ENCODE peak calls at places on chromosomes 1 and 21, in eight cellular contexts. One of them, this sample, is unnamed.

GRCh38 chr1:25661043-25661807 is 44.6 kb downstream of the MAN1C1 start:
- DNase-seq in stimulated activated CD4-positive, alpha-beta T cell treated with anti-CD3 and anti-CD28 coated beads, Interleukin-1b, Interleukin-23, amount 100 ng/mL, for 1 hour: no peak
- DNase-seq in AG09319: no peak
- DNase-seq in body of pancreas: no peak
- DNase-seq in HT1080: no peak
- DNase-seq in GM13977: no peak
- DNase-seq in fibroblast of the aortic adventitia: no peak
- DNase-seq in cerebellar cortex: no peak
- DNase-seq in this sample: no peak

GRCh38 chr1:245256528-245256927 is 101.7 kb downstream of the KIF26B start:
- DNase-seq in GM13977: no peak
- DNase-seq in cerebellar cortex: no peak
- DNase-seq in AG09319: no peak
- DNase-seq in stimulated activated CD4-positive, alpha-beta T cell treated with anti-CD3 and anti-CD28 coated beads, Interleukin-1b, Interleukin-23, amount 100 ng/mL, for 1 hour: no peak
- DNase-seq in fibroblast of the aortic adventitia: no peak
- DNase-seq in body of pancreas: no peak
- DNase-seq in HT1080: no peak
- DNase-seq in this sample: no peak

GRCh38 chr1:50846224-50846839 is 113.7 kb downstream of the FAF1 start:
- DNase-seq in HT1080: no peak
- DNase-seq in cerebellar cortex: no peak
- DNase-seq in fibroblast of the aortic adventitia: no peak
- DNase-seq in AG09319: no peak
- DNase-seq in stimulated activated CD4-positive, alpha-beta T cell treated with anti-CD3 and anti-CD28 coated beads, Interleukin-1b, Interleukin-23, amount 100 ng/mL, for 1 hour: no peak
- DNase-seq in body of pancreas: no peak
- DNase-seq in GM13977: no peak
- DNase-seq in this sample: no peak

GRCh38 chr21:43613755-43614638 is 45.3 kb downstream of the HSF2BP start:
- DNase-seq in GM13977: peak
- DNase-seq in AG09319: no peak
- DNase-seq in HT1080: peak
- DNase-seq in stimulated activated CD4-positive, alpha-beta T cell treated with anti-CD3 and anti-CD28 coated beads, Interleukin-1b, Interleukin-23, amount 100 ng/mL, for 1 hour: no peak
- DNase-seq in body of pancreas: no peak
- DNase-seq in cerebellar cortex: no peak
- DNase-seq in fibroblast of the aortic adventitia: peak
- DNase-seq in this sample: no peak

GRCh38 chr1:226569879-226570547 is 21.4 kb downstream of the STUM start:
- DNase-seq in AG09319: no peak
- DNase-seq in HT1080: peak
- DNase-seq in fibroblast of the aortic adventitia: no peak
- DNase-seq in GM13977: peak
- DNase-seq in cerebellar cortex: no peak
- DNase-seq in body of pancreas: no peak
- DNase-seq in stimulated activated CD4-positive, alpha-beta T cell treated with anti-CD3 and anti-CD28 coated beads, Interleukin-1b, Interleukin-23, amount 100 ng/mL, for 1 hour: no peak
- DNase-seq in this sample: no peak

GRCh38 chr1:231817813-231818212 is 191.2 kb downstream of the DISC1 start:
- DNase-seq in AG09319: no peak
- DNase-seq in fibroblast of the aortic adventitia: no peak
- DNase-seq in stimulated activated CD4-positive, alpha-beta T cell treated with anti-CD3 and anti-CD28 coated beads, Interleukin-1b, Interleukin-23, amount 100 ng/mL, for 1 hour: no peak
- DNase-seq in GM13977: no peak
- DNase-seq in cerebellar cortex: no peak
- DNase-seq in HT1080: peak
- DNase-seq in body of pancreas: no peak
- DNase-seq in this sample: no peak

GRCh38 chr1:47225430-47226100 is 6.5 kb downstream of the TAL1 start:
- DNase-seq in HT1080: no peak
- DNase-seq in fibroblast of the aortic adventitia: no peak
- DNase-seq in cerebellar cortex: no peak
- DNase-seq in stimulated activated CD4-positive, alpha-beta T cell treated with anti-CD3 and anti-CD28 coated beads, Interleukin-1b, Interleukin-23, amount 100 ng/mL, for 1 hour: no peak
- DNase-seq in body of pancreas: no peak
- DNase-seq in GM13977: no peak
- DNase-seq in AG09319: no peak
- DNase-seq in this sample: no peak

GRCh38 chr1:36486436-36487335 is 4.0 kb upstream of the CSF3R start:
- DNase-seq in AG09319: no peak
- DNase-seq in GM13977: no peak
- DNase-seq in body of pancreas: peak
- DNase-seq in stimulated activated CD4-positive, alpha-beta T cell treated with anti-CD3 and anti-CD28 coated beads, Interleukin-1b, Interleukin-23, amount 100 ng/mL, for 1 hour: no peak
- DNase-seq in HT1080: no peak
- DNase-seq in fibroblast of the aortic adventitia: no peak
- DNase-seq in cerebellar cortex: no peak
- DNase-seq in this sample: peak

GRCh38 chr1:106222415-106222814 is 834.1 kb upstream of the PRMT6 start:
- DNase-seq in stimulated activated CD4-positive, alpha-beta T cell treated with anti-CD3 and anti-CD28 coated beads, Interleukin-1b, Interleukin-23, amount 100 ng/mL, for 1 hour: no peak
- DNase-seq in GM13977: no peak
- DNase-seq in fibroblast of the aortic adventitia: no peak
- DNase-seq in AG09319: no peak
- DNase-seq in body of pancreas: no peak
- DNase-seq in cerebellar cortex: no peak
- DNase-seq in HT1080: peak
- DNase-seq in this sample: no peak

GRCh38 chr1:21911205-21912001 is 25.7 kb downstream of the HSPG2 start:
- DNase-seq in cerebellar cortex: no peak
- DNase-seq in GM13977: no peak
- DNase-seq in body of pancreas: no peak
- DNase-seq in fibroblast of the aortic adventitia: peak
- DNase-seq in stimulated activated CD4-positive, alpha-beta T cell treated with anti-CD3 and anti-CD28 coated beads, Interleukin-1b, Interleukin-23, amount 100 ng/mL, for 1 hour: no peak
- DNase-seq in HT1080: no peak
- DNase-seq in AG09319: no peak
- DNase-seq in this sample: no peak

GRCh38 chr1:224175615-224176014 is 7.4 kb upstream of the DEGS1 start:
- DNase-seq in stimulated activated CD4-positive, alpha-beta T cell treated with anti-CD3 and anti-CD28 coated beads, Interleukin-1b, Interleukin-23, amount 100 ng/mL, for 1 hour: no peak
- DNase-seq in cerebellar cortex: no peak
- DNase-seq in GM13977: no peak
- DNase-seq in AG09319: no peak
- DNase-seq in fibroblast of the aortic adventitia: no peak
- DNase-seq in HT1080: no peak
- DNase-seq in body of pancreas: no peak
- DNase-seq in this sample: no peak

This sample was measured in NCI-H774.